ENCODE peak calls at places on chromosomes 12 and 14, in six cellular contexts. One of them, this sample, is unnamed.

GRCh38 chr12:77841467-77842054 is 10.9 kb downstream of the NAV3 start:
- DNase-seq in AG08395: no peak
- DNase-seq in epithelial cell of esophagus: peak
- DNase-seq in left ventricle myocardium inferior: no peak
- DNase-seq in heart left ventricle: peak
- DNase-seq in C1 segment of cervical spinal cord: no peak
- DNase-seq in this sample: no peak

GRCh38 chr12:49636979-49637378 is 13.6 kb downstream of the PRPF40B start:
- DNase-seq in AG08395: peak
- DNase-seq in epithelial cell of esophagus: peak
- DNase-seq in left ventricle myocardium inferior: no peak
- DNase-seq in heart left ventricle: peak
- DNase-seq in C1 segment of cervical spinal cord: no peak
- DNase-seq in this sample: peak

GRCh38 chr12:92702754-92703679 is at the start of gene PLEKHG7:
- DNase-seq in AG08395: no peak
- DNase-seq in epithelial cell of esophagus: peak
- DNase-seq in left ventricle myocardium inferior: no peak
- DNase-seq in heart left ventricle: no peak
- DNase-seq in C1 segment of cervical spinal cord: no peak
- DNase-seq in this sample: no peak

GRCh38 chr12:62917939-62918338 is 17.0 kb downstream of the PPM1H start:
- DNase-seq in AG08395: no peak
- DNase-seq in epithelial cell of esophagus: no peak
- DNase-seq in left ventricle myocardium inferior: no peak
- DNase-seq in heart left ventricle: no peak
- DNase-seq in C1 segment of cervical spinal cord: no peak
- DNase-seq in this sample: no peak

GRCh38 chr12:59808317-59808910 is 212.6 kb downstream of the SLC16A7 start:
- DNase-seq in AG08395: peak
- DNase-seq in epithelial cell of esophagus: peak
- DNase-seq in left ventricle myocardium inferior: no peak
- DNase-seq in heart left ventricle: no peak
- DNase-seq in C1 segment of cervical spinal cord: no peak
- DNase-seq in this sample: no peak

GRCh38 chr12:128727461-128727860 is 96.3 kb downstream of the SLC15A4 start:
- DNase-seq in AG08395: no peak
- DNase-seq in epithelial cell of esophagus: no peak
- DNase-seq in left ventricle myocardium inferior: no peak
- DNase-seq in heart left ventricle: no peak
- DNase-seq in C1 segment of cervical spinal cord: no peak
- DNase-seq in this sample: no peak

GRCh38 chr12:54579696-54580333 is 8.6 kb downstream of the PPP1R1A start:
- DNase-seq in AG08395: peak
- DNase-seq in epithelial cell of esophagus: peak
- DNase-seq in left ventricle myocardium inferior: peak
- DNase-seq in heart left ventricle: peak
- DNase-seq in C1 segment of cervical spinal cord: peak
- DNase-seq in this sample: peak

GRCh38 chr12:1204581-1205121 is 213.6 kb downstream of the ERC1 start:
- DNase-seq in AG08395: no peak
- DNase-seq in epithelial cell of esophagus: no peak
- DNase-seq in left ventricle myocardium inferior: no peak
- DNase-seq in heart left ventricle: no peak
- DNase-seq in C1 segment of cervical spinal cord: no peak
- DNase-seq in this sample: no peak

GRCh38 chr14:74148705-74149104 is 63.9 kb downstream of the LIN52 start:
- DNase-seq in AG08395: no peak
- DNase-seq in epithelial cell of esophagus: no peak
- DNase-seq in left ventricle myocardium inferior: no peak
- DNase-seq in heart left ventricle: no peak
- DNase-seq in C1 segment of cervical spinal cord: no peak
- DNase-seq in this sample: no peak

GRCh38 chr12:106118-106561 is 39.6 kb downstream of the IQSEC3 start:
- DNase-seq in AG08395: no peak
- DNase-seq in epithelial cell of esophagus: no peak
- DNase-seq in left ventricle myocardium inferior: peak
- DNase-seq in heart left ventricle: peak
- DNase-seq in C1 segment of cervical spinal cord: no peak
- DNase-seq in this sample: no peak

GRCh38 chr14:85241022-85241880 is 288.7 kb upstream of the FLRT2 start:
- DNase-seq in AG08395: no peak
- DNase-seq in epithelial cell of esophagus: no peak
- DNase-seq in left ventricle myocardium inferior: no peak
- DNase-seq in heart left ventricle: no peak
- DNase-seq in C1 segment of cervical spinal cord: no peak
- DNase-seq in this sample: no peak

GRCh38 chr12:100554608-100555077 is 18.8 kb upstream of the GAS2L3 start:
- DNase-seq in AG08395: peak
- DNase-seq in epithelial cell of esophagus: peak
- DNase-seq in left ventricle myocardium inferior: no peak
- DNase-seq in heart left ventricle: peak
- DNase-seq in C1 segment of cervical spinal cord: no peak
- DNase-seq in this sample: peak

GRCh38 chr12:129531004-129531403 is 372.8 kb downstream of the TMEM132D start:
- DNase-seq in AG08395: no peak
- DNase-seq in epithelial cell of esophagus: peak
- DNase-seq in left ventricle myocardium inferior: no peak
- DNase-seq in heart left ventricle: no peak
- DNase-seq in C1 segment of cervical spinal cord: no peak
- DNase-seq in this sample: no peak

GRCh38 chr14:68148276-68148675 is 328.7 kb downstream of the RAD51B start:
- DNase-seq in AG08395: no peak
- DNase-seq in epithelial cell of esophagus: peak
- DNase-seq in left ventricle myocardium inferior: no peak
- DNase-seq in heart left ventricle: no peak
- DNase-seq in C1 segment of cervical spinal cord: no peak
- DNase-seq in this sample: no peak

GRCh38 chr12:110677982-110678381 is 10.9 kb downstream of the HVCN1 start:
- DNase-seq in AG08395: no peak
- DNase-seq in epithelial cell of esophagus: no peak
- DNase-seq in left ventricle myocardium inferior: no peak
- DNase-seq in heart left ventricle: no peak
- DNase-seq in C1 segment of cervical spinal cord: no peak
- DNase-seq in this sample: no peak

GRCh38 chr14:42687421-42687820 is 1080.7 kb downstream of the LRFN5 start:
- DNase-seq in AG08395: no peak
- DNase-seq in epithelial cell of esophagus: no peak
- DNase-seq in left ventricle myocardium inferior: no peak
- DNase-seq in heart left ventricle: no peak
- DNase-seq in C1 segment of cervical spinal cord: no peak
- DNase-seq in this sample: no peak

This sample was measured in GM04504.